ENCODE peak calls at places on chromosomes 11 and 22, in ten cellular contexts. One of them, this sample, is unnamed.

GRCh38 chr11:79564288-79564925 is 123.6 kb upstream of the TENM4 start:
- DNase-seq in MV-4-11: no peak
- DNase-seq in DMS79: peak; percentile 12
- DNase-seq in effector CD4-positive, alpha-beta T cell: no peak
- DNase-seq in upper lobe of right lung: peak; percentile 86
- DNase-seq in activated gamma-delta T cell treated with anti-CD3 and anti-CD28 coated beads, Interleukin-2, amount 50 U/mL, for 16 hours: no peak
- DNase-seq in T-helper 9 cell: no peak
- DNase-seq in lower leg skin: no peak
- DNase-seq in MM.1S: no peak
- DNase-seq in caudate nucleus: no peak
- DNase-seq in this sample: no peak

GRCh38 chr22:38739300-38740055 is 16.3 kb downstream of the SUN2 start:
- DNase-seq in MV-4-11: no peak
- DNase-seq in DMS79: no peak
- DNase-seq in effector CD4-positive, alpha-beta T cell: no peak
- DNase-seq in upper lobe of right lung: no peak
- DNase-seq in activated gamma-delta T cell treated with anti-CD3 and anti-CD28 coated beads, Interleukin-2, amount 50 U/mL, for 16 hours: no peak
- DNase-seq in T-helper 9 cell: no peak
- DNase-seq in lower leg skin: no peak
- DNase-seq in MM.1S: no peak
- DNase-seq in caudate nucleus: no peak
- DNase-seq in this sample: no peak

GRCh38 chr11:90500922-90501568 is 278.2 kb upstream of the CHORDC1 start:
- DNase-seq in MV-4-11: no peak
- DNase-seq in DMS79: no peak
- DNase-seq in effector CD4-positive, alpha-beta T cell: no peak
- DNase-seq in upper lobe of right lung: no peak
- DNase-seq in activated gamma-delta T cell treated with anti-CD3 and anti-CD28 coated beads, Interleukin-2, amount 50 U/mL, for 16 hours: no peak
- DNase-seq in T-helper 9 cell: no peak
- DNase-seq in lower leg skin: no peak
- DNase-seq in MM.1S: peak; percentile 37
- DNase-seq in caudate nucleus: no peak
- DNase-seq in this sample: no peak

GRCh38 chr11:124656759-124657627 is 16.5 kb downstream of the SIAE start:
- DNase-seq in MV-4-11: no peak
- DNase-seq in DMS79: peak; percentile 87
- DNase-seq in effector CD4-positive, alpha-beta T cell: no peak
- DNase-seq in upper lobe of right lung: no peak
- DNase-seq in activated gamma-delta T cell treated with anti-CD3 and anti-CD28 coated beads, Interleukin-2, amount 50 U/mL, for 16 hours: no peak
- DNase-seq in T-helper 9 cell: no peak
- DNase-seq in lower leg skin: no peak
- DNase-seq in MM.1S: no peak
- DNase-seq in caudate nucleus: peak; percentile 60
- DNase-seq in this sample: no peak

GRCh38 chr11:88414385-88414861 is 76.9 kb upstream of the CTSC start:
- DNase-seq in MV-4-11: peak; percentile 63
- DNase-seq in DMS79: no peak
- DNase-seq in effector CD4-positive, alpha-beta T cell: no peak
- DNase-seq in upper lobe of right lung: no peak
- DNase-seq in activated gamma-delta T cell treated with anti-CD3 and anti-CD28 coated beads, Interleukin-2, amount 50 U/mL, for 16 hours: no peak
- DNase-seq in T-helper 9 cell: no peak
- DNase-seq in lower leg skin: peak; percentile 43
- DNase-seq in MM.1S: no peak
- DNase-seq in caudate nucleus: no peak
- DNase-seq in this sample: peak; percentile 10

GRCh38 chr11:24900524-24900923 is 403.7 kb downstream of the LUZP2 start:
- DNase-seq in MV-4-11: no peak
- DNase-seq in DMS79: no peak
- DNase-seq in effector CD4-positive, alpha-beta T cell: no peak
- DNase-seq in upper lobe of right lung: no peak
- DNase-seq in activated gamma-delta T cell treated with anti-CD3 and anti-CD28 coated beads, Interleukin-2, amount 50 U/mL, for 16 hours: no peak
- DNase-seq in T-helper 9 cell: no peak
- DNase-seq in lower leg skin: no peak
- DNase-seq in MM.1S: peak; percentile 69
- DNase-seq in caudate nucleus: no peak
- DNase-seq in this sample: no peak

GRCh38 chr22:27531782-27532530 is 269.6 kb downstream of the MN1 start:
- DNase-seq in MV-4-11: no peak
- DNase-seq in DMS79: no peak
- DNase-seq in effector CD4-positive, alpha-beta T cell: no peak
- DNase-seq in upper lobe of right lung: no peak
- DNase-seq in activated gamma-delta T cell treated with anti-CD3 and anti-CD28 coated beads, Interleukin-2, amount 50 U/mL, for 16 hours: no peak
- DNase-seq in T-helper 9 cell: no peak
- DNase-seq in lower leg skin: no peak
- DNase-seq in MM.1S: no peak
- DNase-seq in caudate nucleus: no peak
- DNase-seq in this sample: no peak

GRCh38 chr11:109423860-109424190 is 1.8 kb downstream of the C11orf87 start:
- DNase-seq in MV-4-11: no peak
- DNase-seq in DMS79: no peak
- DNase-seq in effector CD4-positive, alpha-beta T cell: no peak
- DNase-seq in upper lobe of right lung: no peak
- DNase-seq in activated gamma-delta T cell treated with anti-CD3 and anti-CD28 coated beads, Interleukin-2, amount 50 U/mL, for 16 hours: no peak
- DNase-seq in T-helper 9 cell: no peak
- DNase-seq in lower leg skin: no peak
- DNase-seq in MM.1S: no peak
- DNase-seq in caudate nucleus: no peak
- DNase-seq in this sample: no peak

GRCh38 chr11:64874841-64875240 is 3.6 kb downstream of the EHD1 start:
- DNase-seq in MV-4-11: no peak
- DNase-seq in DMS79: no peak
- DNase-seq in effector CD4-positive, alpha-beta T cell: no peak
- DNase-seq in upper lobe of right lung: no peak
- DNase-seq in activated gamma-delta T cell treated with anti-CD3 and anti-CD28 coated beads, Interleukin-2, amount 50 U/mL, for 16 hours: no peak
- DNase-seq in T-helper 9 cell: no peak
- DNase-seq in lower leg skin: no peak
- DNase-seq in MM.1S: no peak
- DNase-seq in caudate nucleus: peak; percentile 46
- DNase-seq in this sample: no peak

GRCh38 chr11:1486054-1486825 is at the start of gene MOB2:
- DNase-seq in MV-4-11: no peak
- DNase-seq in DMS79: peak; percentile 15
- DNase-seq in effector CD4-positive, alpha-beta T cell: no peak
- DNase-seq in upper lobe of right lung: peak; percentile 75
- DNase-seq in activated gamma-delta T cell treated with anti-CD3 and anti-CD28 coated beads, Interleukin-2, amount 50 U/mL, for 16 hours: no peak
- DNase-seq in T-helper 9 cell: no peak
- DNase-seq in lower leg skin: no peak
- DNase-seq in MM.1S: no peak
- DNase-seq in caudate nucleus: no peak
- DNase-seq in this sample: no peak

This sample was measured in activated effector memory CD4-positive, alpha-beta T cell treated with Interleukin-2 at 50 U/mL for 16 hours.